ENCODE peak calls at places on chromosomes 13 and 19, in four cellular contexts. A, U, H and M are unnamed samples. For H3K9me3, the result is how much of the 10 kb centered on the place peaks cover.

GRCh38 chr13:113562085-113562749 is 22.3 kb upstream of the TFDP1 start:
- DNase-seq in A (peak), U (peak), H (peak), M (peak)

GRCh38 chr19:55460670-55461258 is 678 bp downstream of the ISOC2 start:
- DNase-seq in A (peak), U (peak), H (peak), M (peak)

GRCh38 chr13:29578300-29579048 is 17.0 kb downstream of the SLC7A1 start:
- DNase-seq in A (no peak), U (no peak), H (no peak), M (no peak)

GRCh38 chr13:37546087-37546486 is 52.5 kb downstream of the POSTN start:
- DNase-seq in A (no peak), U (no peak), H (no peak), M (no peak)

GRCh38 chr13:46739447-46740125 is 57.4 kb downstream of the ESD start:
- DNase-seq in A (no peak), U (no peak), H (no peak), M (no peak)

GRCh38 chr13:39144941-39145533 is 106.8 kb downstream of the NHLRC3 start:
- DNase-seq in A (peak), U (peak), H (peak), M (peak)

GRCh38 chr19:45470147-45471081 is 2.6 kb downstream of the FOSB start:
- DNase-seq in A (no peak), U (no peak), H (no peak), M (peak)

GRCh38 chr13:43472344-43472743 is 314.4 kb downstream of the ENOX1 start:
- DNase-seq in A (no peak), U (no peak), H (no peak), M (no peak)

GRCh38 chr19:18100710-18101109 is 3.1 kb downstream of the MAST3 start:
- DNase-seq in A (no peak), U (no peak), H (peak), M (no peak)

GRCh38 chr13:114151565-114152284 is 19.3 kb upstream of the RASA3 start:
- DNase-seq in A (peak), U (peak), H (no peak), M (peak)

GRCh38 chr19:49614096-49614857 is 23.3 kb downstream of the PRR12 start:
- DNase-seq in A (peak), U (no peak), H (no peak), M (no peak)

GRCh38 chr13:72839831-72840426 is 58.0 kb downstream of the PIBF1 start:
- DNase-seq in A (peak), U (peak), H (peak), M (peak)

GRCh38 chr13:43021926-43022670 is 1.3 kb upstream of the DNAJC15 start:
- DNase-seq in A (no peak), U (no peak), H (no peak), M (no peak)

GRCh38 chr13:30702006-30702405 is 33.3 kb upstream of the ALOX5AP start:
- DNase-seq in A (no peak), U (no peak), H (no peak), M (no peak)

GRCh38 chr19:34408421-34408820 is 4.2 kb downstream of the PDCD2L start:
- DNase-seq in A (no peak), U (no peak), H (no peak), M (no peak)

GRCh38 chr19:1936916-1937610 is 3.9 kb upstream of the CSNK1G2 start:
- DNase-seq in A (no peak), U (no peak), H (no peak), M (peak)

GRCh38 chr19:9673912-9674668 is 810 bp downstream of the ZNF562 start:
- DNase-seq in A (no peak), U (no peak), H (no peak), M (no peak)

GRCh38 chr19:42189133-42189532 is 28.3 kb downstream of the DEDD2 start:
- DNase-seq in A (no peak), U (no peak), H (no peak), M (no peak)

GRCh38 chr13:30735025-30735967 is at the start of gene ALOX5AP:
- DNase-seq in A (no peak), U (no peak), H (no peak), M (peak)

GRCh38 chr13:113836917-113837553 is 26.8 kb downstream of the GAS6 start:
- DNase-seq in A (peak), U (peak), H (peak), M (peak)

GRCh38 chr19:13132471-13133166 is 14.6 kb downstream of the NACC1 start:
- DNase-seq in A (peak), U (no peak), H (no peak), M (no peak)

GRCh38 chr19:7197169-7197759 is 97.0 kb downstream of the INSR start:
- DNase-seq in A (peak), U (peak), H (peak), M (peak)

GRCh38 chr13:52395704-52396103 is 10.3 kb downstream of the THSD1 start:
- DNase-seq in A (no peak), U (no peak), H (no peak), M (no peak)

GRCh38 chr19:5470264-5470671 is 15.1 kb downstream of the ZNRF4 start:
- DNase-seq in A (no peak), U (no peak), H (no peak), M (peak)

GRCh38 chr13:52850396-52851152 is 2.1 kb upstream of the PCDH8 start:
- DNase-seq in A (peak), U (peak), H (peak), M (peak)

GRCh38 chr13:40102854-40103253 is 447.4 kb downstream of the COG6 start:
- DNase-seq in A (no peak), U (peak), H (no peak), M (no peak)

GRCh38 chr13:50731400-50731799 is 112.1 kb downstream of the DLEU7 start:
- DNase-seq in A (peak), U (no peak), H (no peak), M (no peak)
- H3K9me3 ChIP-seq in A (under half), U (under half), H (under half), M (under half)

GRCh38 chr19:56567274-56568120 is at the start of gene ZNF470:
- DNase-seq in A (peak), U (peak), H (peak), M (peak)

GRCh38 chr19:56566904-56567273 is 379 bp upstream of the ZNF470 start:
- DNase-seq in A (peak), U (peak), H (peak), M (peak)

GRCh38 chr19:56562766-56563165 is 4.5 kb upstream of the ZNF470 start:
- DNase-seq in A (no peak), U (no peak), H (no peak), M (no peak)
- H3K9me3 ChIP-seq in A (under half), U (half or more), H (under half), M (half or more)

DNA sequence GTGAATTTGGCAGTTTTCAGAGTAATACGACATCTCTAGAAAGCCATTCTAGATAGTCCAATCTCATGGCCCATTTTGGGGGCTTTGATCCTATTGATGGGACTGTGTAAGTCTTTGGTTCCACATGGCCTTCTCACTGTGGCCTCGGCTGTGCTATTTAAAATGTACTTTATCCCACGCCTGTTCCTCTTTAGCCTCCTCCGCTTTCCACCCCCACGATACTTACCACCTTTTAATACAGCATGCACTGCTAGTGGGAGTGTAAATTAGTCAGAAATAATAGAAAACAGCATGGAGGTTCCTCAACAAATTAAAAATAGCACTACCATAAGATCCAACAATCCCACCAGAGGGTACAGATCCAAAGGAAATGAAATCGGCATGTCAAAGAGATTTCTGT is 28.3 kb upstream of the CEBPG start:
- DNase-seq in A (no peak), U (no peak), H (no peak), M (no peak)
- H3K9me3 ChIP-seq in A (under half), U (under half), H (under half), M (under half)

GRCh38 chr19:23345838-23346237 is 49.4 kb downstream of the ZNF91 start:
- DNase-seq in A (no peak), U (no peak), H (no peak), M (no peak)
- H3K9me3 ChIP-seq in A (under half), U (half or more), H (under half), M (half or more)

DNA sequence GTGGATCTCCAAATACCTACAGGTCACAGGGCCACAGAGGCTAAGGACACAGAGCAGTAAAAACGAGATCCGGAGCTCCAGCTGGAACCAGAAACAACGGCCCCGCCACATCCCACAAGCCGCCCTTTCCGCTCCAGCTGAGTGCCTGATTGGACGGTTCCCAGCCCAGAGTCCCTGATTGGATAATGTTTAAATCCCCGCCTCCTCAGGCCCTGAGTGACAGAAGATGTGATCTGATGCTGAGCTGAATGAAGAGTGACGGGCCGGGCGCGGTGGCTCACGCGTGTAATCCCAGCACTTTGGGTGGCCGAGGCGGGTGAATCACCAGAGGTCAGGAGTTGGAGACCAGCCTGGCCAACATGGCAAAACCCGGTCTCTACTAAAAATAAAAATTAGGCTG is at the start of gene ZNF99:
- DNase-seq in A (no peak), U (peak), H (peak), M (no peak)
- H3K9me3 ChIP-seq in A (under half), U (under half), H (under half), M (half or more)

DNA sequence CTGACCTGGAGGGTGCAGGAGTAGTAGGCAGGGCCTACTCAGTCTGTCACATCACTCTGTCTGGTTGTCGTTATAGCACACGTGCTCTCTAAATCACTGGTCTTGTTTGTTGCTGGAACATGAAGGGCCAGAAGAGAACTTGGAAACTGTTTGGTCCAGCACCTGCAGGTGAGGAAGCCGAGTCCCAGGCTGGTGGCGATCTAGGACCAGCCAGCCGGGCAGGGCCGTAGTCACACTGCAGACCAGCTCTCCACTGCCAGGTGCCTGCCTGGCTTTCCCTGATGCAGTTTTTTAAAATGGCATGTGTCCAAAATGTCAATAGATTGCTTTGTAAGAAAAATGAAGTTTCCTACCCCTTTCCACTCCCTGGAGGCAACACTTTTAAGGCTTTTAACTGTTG is 53.7 kb downstream of the GGACT start:
- DNase-seq in A (no peak), U (no peak), H (no peak), M (no peak)
- H3K9me3 ChIP-seq in A (under half), U (under half), H (under half), M (under half)

GRCh38 chr13:18998389-18998788 is 183.2 kb downstream of the TUBA3C start:
- DNase-seq in A (no peak), U (no peak), H (no peak), M (no peak)

GRCh38 chr13:18995259-18995873 is 186.3 kb downstream of the TUBA3C start:
- DNase-seq in A (no peak), U (no peak), H (no peak), M (no peak)

GRCh38 chr13:18996627-18997051 is 185.0 kb downstream of the TUBA3C start:
- DNase-seq in A (no peak), U (no peak), H (no peak), M (no peak)

GRCh38 chr13:18993884-18994660 is 187.6 kb downstream of the TUBA3C start:
- DNase-seq in A (no peak), U (no peak), H (no peak), M (no peak)

DNA sequence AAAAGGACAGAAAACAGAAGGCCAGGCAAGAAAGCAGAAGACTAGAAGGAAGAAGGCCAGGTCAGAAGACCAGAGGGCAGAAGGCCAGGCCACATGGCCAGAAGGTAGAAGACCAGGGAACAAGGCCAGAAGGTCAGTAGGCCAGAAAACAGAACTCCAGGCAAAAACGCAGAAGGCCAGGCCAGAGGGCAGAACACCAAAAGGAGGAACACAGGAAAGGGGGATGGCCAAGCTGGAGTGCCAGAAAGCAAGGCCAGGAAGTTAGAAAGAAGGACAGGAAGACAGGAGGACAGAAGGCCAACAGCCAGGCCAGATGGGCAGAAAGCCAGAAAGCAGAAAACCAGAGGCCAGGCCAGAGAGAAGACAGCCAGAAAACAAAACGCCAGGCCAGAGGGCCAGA is 185.4 kb downstream of the TUBA3C start:
- DNase-seq in A (no peak), U (no peak), H (no peak), M (no peak)
- H3K9me3 ChIP-seq in A (under half), U (under half), H (under half), M (half or more)

GRCh38 chr19:15587663-15588062 is 27.4 kb upstream of the CYP4F8 start:
- DNase-seq in A (no peak), U (peak), H (no peak), M (peak)
- H3K9me3 ChIP-seq in A (under half), U (under half), H (under half), M (under half)

GRCh38 chr13:32726374-32727037 is 140.3 kb downstream of the PDS5B start:
- DNase-seq in A (no peak), U (no peak), H (no peak), M (no peak)

GRCh38 chr13:32722340-32722739 is 136.1 kb downstream of the PDS5B start:
- DNase-seq in A (no peak), U (no peak), H (no peak), M (no peak)

GRCh38 chr13:32720026-32720425 is 133.8 kb downstream of the PDS5B start:
- DNase-seq in A (peak), U (no peak), H (no peak), M (no peak)

GRCh38 chr13:32728327-32728726 is 142.1 kb downstream of the PDS5B start:
- DNase-seq in A (no peak), U (no peak), H (no peak), M (no peak)

GRCh38 chr13:32723987-32724386 is 137.7 kb downstream of the PDS5B start:
- DNase-seq in A (no peak), U (no peak), H (no peak), M (no peak)
- H3K9me3 ChIP-seq in A (under half), U (under half), H (under half), M (under half)